ENCODE peak calls at places on chromosomes 3 and 15, in nine cellular contexts. One of them, this sample, is unnamed.

GRCh38 chr3:147799601-147800000 is 390.4 kb downstream of the ZIC1 start:
- DNase-seq in hepatocyte: no peak
- DNase-seq in HCT116: no peak
- DNase-seq in GM23248: peak
- DNase-seq in neural progenitor cell: no peak
- DNase-seq in PC-3: no peak
- DNase-seq in SK-N-SH: no peak
- DNase-seq in MM.1S: no peak
- DNase-seq in OCI-LY7: no peak
- DNase-seq in this sample: no peak

GRCh38 chr3:125431912-125432587 is 56.9 kb upstream of the ZNF148 start:
- DNase-seq in hepatocyte: no peak
- DNase-seq in HCT116: no peak
- DNase-seq in GM23248: peak
- DNase-seq in neural progenitor cell: no peak
- DNase-seq in PC-3: peak
- DNase-seq in SK-N-SH: no peak
- DNase-seq in MM.1S: no peak
- DNase-seq in OCI-LY7: no peak
- DNase-seq in this sample: no peak

GRCh38 chr3:115092220-115092791 is 54.8 kb downstream of the ZBTB20 start:
- DNase-seq in hepatocyte: peak
- DNase-seq in HCT116: peak
- DNase-seq in GM23248: peak
- DNase-seq in neural progenitor cell: peak
- DNase-seq in PC-3: peak
- DNase-seq in SK-N-SH: peak
- DNase-seq in MM.1S: peak
- DNase-seq in OCI-LY7: peak
- DNase-seq in this sample: peak

GRCh38 chr3:177451940-177452484 is 254.7 kb upstream of the TBL1XR1 start:
- DNase-seq in hepatocyte: no peak
- DNase-seq in HCT116: no peak
- DNase-seq in GM23248: peak
- DNase-seq in neural progenitor cell: no peak
- DNase-seq in PC-3: no peak
- DNase-seq in SK-N-SH: peak
- DNase-seq in MM.1S: no peak
- DNase-seq in OCI-LY7: no peak
- DNase-seq in this sample: no peak

GRCh38 chr3:194279701-194280360 is 71.3 kb downstream of the CPN2 start:
- DNase-seq in hepatocyte: no peak
- DNase-seq in HCT116: no peak
- DNase-seq in GM23248: no peak
- DNase-seq in neural progenitor cell: no peak
- DNase-seq in PC-3: no peak
- DNase-seq in SK-N-SH: no peak
- DNase-seq in MM.1S: no peak
- DNase-seq in OCI-LY7: no peak
- DNase-seq in this sample: no peak

GRCh38 chr15:68816795-68817303 is 3.8 kb downstream of the ANP32A start:
- DNase-seq in hepatocyte: peak
- DNase-seq in HCT116: no peak
- DNase-seq in GM23248: peak
- DNase-seq in neural progenitor cell: no peak
- DNase-seq in PC-3: peak
- DNase-seq in SK-N-SH: no peak
- DNase-seq in MM.1S: no peak
- DNase-seq in OCI-LY7: peak
- DNase-seq in this sample: no peak

GRCh38 chr3:145639207-145639606 is 521.8 kb downstream of the PLOD2 start:
- DNase-seq in hepatocyte: no peak
- DNase-seq in HCT116: no peak
- DNase-seq in GM23248: no peak
- DNase-seq in neural progenitor cell: no peak
- DNase-seq in PC-3: no peak
- DNase-seq in SK-N-SH: no peak
- DNase-seq in MM.1S: no peak
- DNase-seq in OCI-LY7: no peak
- DNase-seq in this sample: no peak

GRCh38 chr15:67107014-67107812 is 41.8 kb downstream of the SMAD3 start:
- DNase-seq in hepatocyte: peak
- DNase-seq in HCT116: peak
- DNase-seq in GM23248: peak
- DNase-seq in neural progenitor cell: no peak
- DNase-seq in PC-3: peak
- DNase-seq in SK-N-SH: no peak
- DNase-seq in MM.1S: no peak
- DNase-seq in OCI-LY7: no peak
- DNase-seq in this sample: no peak

GRCh38 chr3:13881536-13882410 is 1.9 kb upstream of the WNT7A start:
- DNase-seq in hepatocyte: no peak
- DNase-seq in HCT116: no peak
- DNase-seq in GM23248: no peak
- DNase-seq in neural progenitor cell: no peak
- DNase-seq in PC-3: no peak
- DNase-seq in SK-N-SH: peak
- DNase-seq in MM.1S: no peak
- DNase-seq in OCI-LY7: no peak
- DNase-seq in this sample: no peak

GRCh38 chr3:14235003-14235876 is 56.6 kb downstream of the LSM3 start:
- DNase-seq in hepatocyte: peak
- DNase-seq in HCT116: no peak
- DNase-seq in GM23248: no peak
- DNase-seq in neural progenitor cell: no peak
- DNase-seq in PC-3: peak
- DNase-seq in SK-N-SH: no peak
- DNase-seq in MM.1S: no peak
- DNase-seq in OCI-LY7: no peak
- DNase-seq in this sample: no peak

GRCh38 chr3:193922034-193922774 is 213.7 kb upstream of the HES1 start:
- DNase-seq in hepatocyte: no peak
- DNase-seq in HCT116: no peak
- DNase-seq in GM23248: no peak
- DNase-seq in neural progenitor cell: no peak
- DNase-seq in PC-3: no peak
- DNase-seq in SK-N-SH: no peak
- DNase-seq in MM.1S: no peak
- DNase-seq in OCI-LY7: no peak
- DNase-seq in this sample: no peak

GRCh38 chr3:10408680-10409079 is 87.8 kb upstream of the SEC13 start:
- DNase-seq in hepatocyte: no peak
- DNase-seq in HCT116: no peak
- DNase-seq in GM23248: peak
- DNase-seq in neural progenitor cell: no peak
- DNase-seq in PC-3: no peak
- DNase-seq in SK-N-SH: no peak
- DNase-seq in MM.1S: peak
- DNase-seq in OCI-LY7: no peak
- DNase-seq in this sample: no peak

GRCh38 chr15:34613997-34614396 is 30.5 kb upstream of the GOLGA8B start:
- DNase-seq in hepatocyte: no peak
- DNase-seq in HCT116: no peak
- DNase-seq in GM23248: no peak
- DNase-seq in neural progenitor cell: no peak
- DNase-seq in PC-3: no peak
- DNase-seq in SK-N-SH: no peak
- DNase-seq in MM.1S: no peak
- DNase-seq in OCI-LY7: no peak
- DNase-seq in this sample: no peak

GRCh38 chr15:34618073-34618472 is 34.6 kb upstream of the GOLGA8B start:
- DNase-seq in hepatocyte: no peak
- DNase-seq in HCT116: no peak
- DNase-seq in GM23248: no peak
- DNase-seq in neural progenitor cell: no peak
- DNase-seq in PC-3: no peak
- DNase-seq in SK-N-SH: no peak
- DNase-seq in MM.1S: no peak
- DNase-seq in OCI-LY7: no peak
- DNase-seq in this sample: no peak

GRCh38 chr15:34619151-34619550 is 35.7 kb upstream of the GOLGA8B start:
- DNase-seq in hepatocyte: no peak
- DNase-seq in HCT116: no peak
- DNase-seq in GM23248: no peak
- DNase-seq in neural progenitor cell: no peak
- DNase-seq in PC-3: no peak
- DNase-seq in SK-N-SH: no peak
- DNase-seq in MM.1S: no peak
- DNase-seq in OCI-LY7: no peak
- DNase-seq in this sample: no peak

GRCh38 chr15:34620122-34620521 is 36.7 kb upstream of the GOLGA8B start:
- DNase-seq in hepatocyte: no peak
- DNase-seq in HCT116: no peak
- DNase-seq in GM23248: no peak
- DNase-seq in neural progenitor cell: no peak
- DNase-seq in PC-3: no peak
- DNase-seq in SK-N-SH: no peak
- DNase-seq in MM.1S: no peak
- DNase-seq in OCI-LY7: no peak
- DNase-seq in this sample: no peak

DNA sequence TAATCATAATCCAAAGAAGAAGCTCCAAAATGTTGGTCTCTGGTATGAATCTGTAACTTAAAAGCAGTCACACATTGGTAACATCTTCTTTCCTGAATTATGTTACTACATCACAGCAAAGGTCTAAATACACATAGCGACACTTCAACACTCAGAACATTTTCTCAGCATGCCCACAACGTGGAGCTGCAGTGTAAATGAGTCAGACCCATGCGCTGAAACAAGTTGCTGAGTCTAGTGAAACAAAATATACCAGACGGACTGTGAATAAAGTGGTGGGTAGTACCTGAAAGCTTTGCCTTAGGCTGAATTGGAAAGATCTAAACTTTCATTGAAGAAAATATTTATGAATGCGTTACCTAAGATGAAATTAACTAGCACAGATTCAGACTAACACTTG is 33.2 kb upstream of the GOLGA8B start:
- DNase-seq in hepatocyte: peak
- DNase-seq in HCT116: peak
- DNase-seq in GM23248: peak
- DNase-seq in neural progenitor cell: no peak
- DNase-seq in PC-3: peak
- DNase-seq in SK-N-SH: no peak
- DNase-seq in MM.1S: no peak
- DNase-seq in OCI-LY7: no peak
- DNase-seq in this sample: peak
- TF ChIP-seq EZH2phosphoT487 in hepatocyte: no peak
- TF ChIP-seq EZH2phosphoT487 in HCT116: no peak
- TF ChIP-seq EZH2phosphoT487 in GM23248: no peak
- TF ChIP-seq EZH2phosphoT487 in neural progenitor cell: no peak
- TF ChIP-seq EZH2phosphoT487 in PC-3: no peak
- TF ChIP-seq EZH2phosphoT487 in SK-N-SH: no peak
- TF ChIP-seq EZH2phosphoT487 in MM.1S: no peak
- TF ChIP-seq EZH2phosphoT487 in OCI-LY7: no peak
- TF ChIP-seq EZH2phosphoT487 in this sample: no peak

DNA sequence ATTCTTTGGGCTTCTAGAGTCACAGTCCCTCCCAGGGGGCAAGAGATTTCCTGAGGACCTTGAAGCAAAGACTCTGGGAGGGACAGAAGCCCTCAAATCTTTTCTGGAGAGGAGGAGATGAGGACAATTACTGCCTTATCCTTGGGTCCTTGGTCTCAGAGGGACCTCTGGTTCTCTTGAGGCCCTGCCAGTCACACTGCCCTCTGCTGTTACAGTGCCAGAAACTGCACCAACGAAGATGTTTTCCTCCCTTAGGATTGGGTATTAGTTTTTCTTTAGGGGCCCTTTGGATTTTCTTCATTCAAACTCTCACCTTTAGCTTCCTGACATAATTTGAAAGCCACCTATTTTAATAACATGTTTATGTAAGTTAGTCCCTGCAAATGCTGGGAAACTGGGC is 58.2 kb upstream of the SCN5A start:
- DNase-seq in hepatocyte: peak
- DNase-seq in HCT116: no peak
- DNase-seq in GM23248: peak
- DNase-seq in neural progenitor cell: peak
- DNase-seq in PC-3: peak
- DNase-seq in SK-N-SH: no peak
- DNase-seq in MM.1S: no peak
- DNase-seq in OCI-LY7: peak
- DNase-seq in this sample: peak
- TF ChIP-seq EZH2phosphoT487 in hepatocyte: no peak
- TF ChIP-seq EZH2phosphoT487 in HCT116: no peak
- TF ChIP-seq EZH2phosphoT487 in GM23248: no peak
- TF ChIP-seq EZH2phosphoT487 in neural progenitor cell: no peak
- TF ChIP-seq EZH2phosphoT487 in PC-3: no peak
- TF ChIP-seq EZH2phosphoT487 in SK-N-SH: no peak
- TF ChIP-seq EZH2phosphoT487 in MM.1S: no peak
- TF ChIP-seq EZH2phosphoT487 in OCI-LY7: no peak
- TF ChIP-seq EZH2phosphoT487 in this sample: no peak

DNA sequence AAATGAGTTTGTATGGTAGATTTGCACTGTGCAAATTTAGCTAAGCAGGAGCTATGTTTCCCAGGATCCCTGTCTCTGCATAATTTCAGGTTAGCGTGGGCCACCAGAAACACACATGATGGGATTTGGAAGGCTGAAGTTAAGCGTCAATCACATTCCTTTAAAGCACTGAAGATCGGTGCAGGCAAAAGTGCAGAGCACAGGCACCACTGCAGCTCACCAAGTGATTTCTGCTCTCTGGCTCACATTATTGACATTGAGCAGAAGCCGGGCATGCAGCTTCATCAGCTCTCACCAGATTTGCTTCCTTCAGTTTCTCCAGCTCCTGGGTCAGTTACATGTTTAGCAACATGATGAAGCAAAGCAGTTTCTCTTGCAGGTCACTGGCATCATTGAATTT is 256.4 kb upstream of the TGFBR2 start:
- DNase-seq in hepatocyte: no peak
- DNase-seq in HCT116: no peak
- DNase-seq in GM23248: no peak
- DNase-seq in neural progenitor cell: no peak
- DNase-seq in PC-3: no peak
- DNase-seq in SK-N-SH: no peak
- DNase-seq in MM.1S: no peak
- DNase-seq in OCI-LY7: no peak
- DNase-seq in this sample: no peak
- TF ChIP-seq EZH2phosphoT487 in hepatocyte: no peak
- TF ChIP-seq EZH2phosphoT487 in HCT116: no peak
- TF ChIP-seq EZH2phosphoT487 in GM23248: no peak
- TF ChIP-seq EZH2phosphoT487 in neural progenitor cell: no peak
- TF ChIP-seq EZH2phosphoT487 in PC-3: no peak
- TF ChIP-seq EZH2phosphoT487 in SK-N-SH: no peak
- TF ChIP-seq EZH2phosphoT487 in MM.1S: no peak
- TF ChIP-seq EZH2phosphoT487 in OCI-LY7: no peak
- TF ChIP-seq EZH2phosphoT487 in this sample: no peak

DNA sequence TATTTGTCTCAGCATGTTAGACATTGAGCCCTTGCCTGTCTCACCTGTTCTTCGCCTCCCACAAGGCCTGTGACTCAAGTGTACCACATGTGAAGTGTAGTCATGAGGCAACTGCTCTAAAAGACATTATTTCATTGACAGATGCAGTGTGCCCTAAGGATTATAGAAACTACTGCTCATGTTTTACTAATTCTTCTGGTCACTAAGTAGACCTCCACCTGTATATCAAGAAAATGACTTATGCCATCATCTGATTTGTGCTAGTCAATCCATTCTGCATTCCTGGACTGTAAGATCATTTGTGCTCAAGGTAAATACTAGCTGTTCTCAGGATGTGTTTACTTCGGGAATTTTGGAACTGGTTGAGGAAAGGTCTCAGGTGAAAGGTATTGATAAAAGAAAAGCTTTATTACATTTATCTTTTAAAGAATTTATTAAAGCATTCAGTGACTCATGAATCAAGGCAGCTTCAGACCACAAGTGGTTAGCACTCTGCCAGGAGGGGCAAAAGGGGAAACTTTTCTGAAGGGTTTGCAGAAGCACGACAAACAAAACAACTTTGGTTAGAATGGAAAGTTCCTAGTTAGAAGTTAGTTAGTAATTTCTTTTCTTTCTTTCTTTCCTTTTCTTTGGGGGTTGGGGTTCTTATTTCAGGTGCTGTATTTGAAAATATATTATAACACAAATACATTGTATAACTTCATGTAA is 465.3 kb upstream of the CBLB start:
- DNase-seq in hepatocyte: no peak
- DNase-seq in HCT116: no peak
- DNase-seq in GM23248: peak
- DNase-seq in neural progenitor cell: no peak
- DNase-seq in PC-3: peak
- DNase-seq in SK-N-SH: no peak
- DNase-seq in MM.1S: no peak
- DNase-seq in OCI-LY7: no peak
- DNase-seq in this sample: no peak
- TF ChIP-seq EZH2phosphoT487 in hepatocyte: no peak
- TF ChIP-seq EZH2phosphoT487 in HCT116: no peak
- TF ChIP-seq EZH2phosphoT487 in GM23248: no peak
- TF ChIP-seq EZH2phosphoT487 in neural progenitor cell: no peak
- TF ChIP-seq EZH2phosphoT487 in PC-3: no peak
- TF ChIP-seq EZH2phosphoT487 in SK-N-SH: no peak
- TF ChIP-seq EZH2phosphoT487 in MM.1S: no peak
- TF ChIP-seq EZH2phosphoT487 in OCI-LY7: no peak
- TF ChIP-seq EZH2phosphoT487 in this sample: no peak

This sample was measured in GM23338.